ENCODE peak calls at places on chromosomes 16 and 17, in seven cellular contexts. O is SK-N-SH, B is GM12878, N is K562, U is HCT116, M is H1, X is HepG2. T is an unnamed sample.

GRCh38 chr16:21159281-21159951 is 942 bp downstream of the LDAF1 start:
- DNase-seq in N (peak; percentile 41), U (no peak), M (peak; percentile 76), X (no peak), O (peak; percentile 28), B (no peak), T (peak; percentile 36)

GRCh38 chr17:51797150-51797549 is 361.4 kb downstream of the CA10 start:
- DNase-seq in B (no peak), X (no peak), U (no peak), O (no peak), M (no peak), N (no peak), T (no peak)

GRCh38 chr16:72380283-72380682 is 208.3 kb upstream of the PMFBP1 start:
- DNase-seq in B (no peak), X (no peak), O (no peak), M (no peak), U (no peak), N (no peak), T (no peak)

GRCh38 chr16:31423801-31424200 is 4.4 kb downstream of the COX6A2 start:
- DNase-seq in M (no peak), B (no peak), X (no peak), N (no peak), U (no peak), O (no peak), T (no peak)

GRCh38 chr17:2094891-2095535 is 40.1 kb downstream of the HIC1 start:
- DNase-seq in O (peak; percentile 37), X (peak; percentile 92), U (no peak), M (no peak), B (no peak), N (peak; percentile 10), T (no peak)

GRCh38 chr16:49641250-49641649 is 214.7 kb downstream of the ZNF423 start:
- DNase-seq in N (no peak), M (no peak), X (no peak), U (no peak), B (peak; percentile 5), O (no peak), T (no peak)

GRCh38 chr17:71601894-71602504 is 518.8 kb upstream of the SOX9 start:
- DNase-seq in N (no peak), M (no peak), O (no peak), B (no peak), X (no peak), U (no peak), T (no peak)

GRCh38 chr16:89150090-89150835 is 21.3 kb upstream of the CDH15 start:
- DNase-seq in O (peak; percentile 73), N (no peak), M (no peak), B (no peak), X (no peak), U (no peak), T (no peak)

GRCh38 chr17:72903522-72903921 is 189.0 kb downstream of the SLC39A11 start:
- DNase-seq in U (no peak), N (no peak), M (no peak), O (peak; percentile 65), X (no peak), B (no peak), T (no peak)

GRCh38 chr16:28193530-28194423 is 18.0 kb downstream of the XPO6 start:
- DNase-seq in M (no peak), X (no peak), N (no peak), O (no peak), U (no peak), B (no peak), T (no peak)

DNA sequence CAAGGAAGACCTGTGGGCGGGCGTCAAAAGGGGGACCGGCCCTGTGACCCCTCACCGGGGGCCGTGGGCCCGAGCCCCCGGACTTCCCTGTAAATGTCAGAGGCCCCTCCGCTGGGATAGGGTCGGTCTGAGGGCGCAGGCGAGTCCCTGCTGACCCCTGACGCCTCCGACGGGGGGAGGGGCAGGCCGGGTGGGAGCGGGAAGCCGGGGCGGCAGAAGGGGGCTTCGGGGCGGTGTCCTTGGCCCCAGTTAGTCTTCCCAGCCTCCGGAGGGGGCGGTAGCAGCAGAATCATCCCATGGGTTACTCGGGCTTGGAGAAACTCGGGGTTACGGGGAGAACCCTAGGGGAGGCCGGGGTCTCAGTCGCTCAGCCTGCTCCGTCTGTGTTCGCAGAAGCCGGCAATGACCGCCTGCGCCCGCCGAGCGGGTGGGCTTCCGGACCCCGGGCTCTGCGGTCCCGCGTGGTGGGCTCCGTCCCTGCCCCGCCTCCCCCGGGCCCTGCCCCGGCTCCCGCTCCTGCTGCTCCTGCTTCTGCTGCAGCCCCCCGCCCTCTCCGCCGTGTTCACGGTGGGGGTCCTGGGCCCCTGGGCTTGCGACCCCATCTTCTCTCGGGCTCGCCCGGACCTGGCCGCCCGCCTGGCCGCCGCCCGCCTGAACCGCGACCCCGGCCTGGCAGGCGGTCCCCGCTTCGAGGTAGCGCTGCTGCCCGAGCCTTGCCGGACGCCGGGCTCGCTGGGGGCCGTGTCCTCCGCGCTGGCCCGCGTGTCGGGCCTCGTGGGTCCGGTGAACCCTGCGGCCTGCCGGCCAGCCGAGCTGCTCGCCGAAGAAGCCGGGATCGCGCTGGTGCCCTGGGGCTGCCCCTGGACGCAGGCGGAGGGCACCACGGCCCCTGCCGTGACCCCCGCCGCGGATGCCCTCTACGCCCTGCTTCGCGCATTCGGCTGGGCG is 505 bp downstream of the GUCY2D start:
- DNase-seq in B (no peak), O (no peak), X (no peak), U (no peak), N (no peak), M (no peak), T (no peak)
- TF ChIP-seq YY1 in B (no peak), O (no peak), X (no peak), U (no peak), N (no peak), M (no peak), T (no peak)

GRCh38 chr17:50221500-50222480 is 20.4 kb upstream of the COL1A1 start:
- DNase-seq in B (no peak), U (no peak), X (no peak), N (no peak), M (no peak), O (no peak), T (no peak)
- TF ChIP-seq YY1 in B (no peak), U (no peak), X (no peak), N (no peak), M (no peak), O (no peak), T (no peak)

GRCh38 chr16:11257131-11257938 is 1.3 kb upstream of the SOCS1 start:
- DNase-seq in X (peak; percentile 85), N (peak; percentile 79), U (peak; percentile 69), B (no peak), M (peak; percentile 81), O (peak; percentile 85), T (peak; percentile 79)
- TF ChIP-seq YY1 in X (peak; percentile 67), N (no peak), U (no peak), B (no peak), M (peak; percentile 7), O (no peak), T (no peak)

DNA sequence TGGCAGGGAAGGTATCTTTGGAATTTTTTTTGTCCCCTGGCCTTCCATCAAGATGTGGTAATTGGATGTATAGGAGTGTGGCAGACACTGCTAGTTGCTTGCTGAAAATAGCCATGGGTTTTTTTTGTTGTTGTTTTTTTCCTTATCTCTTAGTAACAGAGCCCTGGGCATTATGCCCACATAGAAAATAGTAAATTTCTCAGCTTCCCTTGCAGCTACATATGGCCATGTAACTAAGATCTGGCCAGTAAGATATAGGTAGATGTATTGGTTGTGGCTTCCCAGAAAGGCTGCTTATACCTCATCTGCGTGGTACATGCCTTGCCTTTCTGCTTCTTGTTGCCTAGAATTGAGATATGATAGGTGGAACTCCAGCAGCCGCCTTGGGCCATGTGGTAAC is 349.9 kb downstream of the CPPED1 start:
- DNase-seq in U (no peak), N (no peak), O (no peak), X (no peak), B (no peak), M (no peak), T (no peak)
- TF ChIP-seq YY1 in U (no peak), N (no peak), O (no peak), X (no peak), B (no peak), M (no peak), T (no peak)

GRCh38 chr16:24850289-24850931 is 4.6 kb downstream of the SLC5A11 start:
- DNase-seq in N (no peak), B (no peak), O (no peak), M (no peak), X (no peak), U (no peak), T (no peak)
- TF ChIP-seq YY1 in N (no peak), B (no peak), O (no peak), M (no peak), X (no peak), U (no peak), T (no peak)

DNA sequence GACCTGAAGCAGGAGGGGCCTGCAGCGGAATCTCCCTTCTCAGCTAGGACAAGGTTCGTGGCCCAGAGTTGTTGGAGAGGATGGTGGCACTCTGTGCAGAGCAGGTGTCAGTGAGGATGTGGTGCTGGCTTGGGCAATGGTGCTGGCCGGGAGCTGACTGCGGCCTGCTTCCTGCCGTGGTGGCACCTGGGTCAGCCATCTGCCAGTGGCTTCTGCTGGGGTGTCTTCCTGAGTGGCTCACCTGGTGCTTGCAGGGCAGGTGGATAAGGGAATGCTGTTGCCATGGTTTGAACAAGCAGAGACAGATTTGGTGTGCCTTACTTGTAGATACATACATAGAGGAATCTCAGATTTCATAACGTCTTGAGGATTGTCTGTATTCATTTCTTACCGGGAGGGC is 69.6 kb downstream of the SEC14L1 start:
- DNase-seq in M (no peak), N (no peak), O (no peak), B (no peak), U (no peak), X (no peak), T (no peak)
- TF ChIP-seq YY1 in M (no peak), N (no peak), O (no peak), B (no peak), U (no peak), X (no peak), T (no peak)

GRCh38 chr17:8837438-8838075 is 29.9 kb downstream of the PIK3R6 start:
- DNase-seq in X (no peak), M (peak; percentile 44), U (no peak), B (no peak), N (no peak), O (no peak), T (no peak)
- TF ChIP-seq YY1 in X (no peak), M (no peak), U (no peak), B (no peak), N (no peak), O (no peak), T (no peak)